ENCODE peak calls at places on chromosomes 13 and 19, in five cellular contexts. A is fibroblast of lung, B is fibroblast of mammary gland, D is fibroblast of pulmonary artery, R is tibial artery. N is an unnamed sample.

GRCh38 chr13:102707465-102707864 is 12.6 kb upstream of the METTL21C start:
- DNase-seq in R (no peak), D (peak), A (peak), B (peak), N (peak)

GRCh38 chr13:103965506-103966243 is 899.5 kb upstream of the SLC10A2 start:
- DNase-seq in B (no peak), A (no peak), D (no peak), R (no peak), N (no peak)

GRCh38 chr19:55113570-55114039 is 3.8 kb downstream of the PPP1R12C start:
- DNase-seq in R (peak), D (peak), A (peak), B (peak), N (peak)

GRCh38 chr13:112545866-112546265 is 42.1 kb downstream of the TUBGCP3 start:
- DNase-seq in B (peak), R (no peak), D (peak), A (peak), N (peak)

GRCh38 chr13:63438951-63439350 is 2023.3 kb upstream of the PCDH20 start:
- DNase-seq in B (no peak), D (no peak), R (no peak), A (no peak), N (no peak)

GRCh38 chr19:1626417-1627010 is 21.3 kb upstream of the UQCR11 start:
- DNase-seq in D (no peak), B (peak), R (no peak), A (no peak), N (no peak)

GRCh38 chr19:55304279-55304978 is 20.6 kb downstream of the BRSK1 start:
- DNase-seq in B (peak), D (no peak), A (peak), R (no peak), N (no peak)

GRCh38 chr19:10112895-10113591 is 1.6 kb downstream of the P2RY11 start:
- DNase-seq in R (no peak), B (peak), D (peak), A (no peak), N (no peak)

GRCh38 chr19:40974633-40975037 is 16.4 kb upstream of the CYP2B6 start:
- DNase-seq in R (peak), D (peak), A (peak), B (peak), N (peak)

GRCh38 chr13:109783815-109784589 is 2.4 kb downstream of the IRS2 start:
- DNase-seq in B (no peak), A (no peak), R (no peak), D (no peak), N (no peak)

GRCh38 chr19:10085641-10086031 is 481 bp upstream of the SHFL start:
- DNase-seq in R (no peak), D (no peak), B (no peak), A (no peak), N (no peak)

GRCh38 chr19:1481893-1482360 is 2.9 kb upstream of the C19orf25 start:
- DNase-seq in R (no peak), D (no peak), A (no peak), B (no peak), N (no peak)

GRCh38 chr19:56823417-56823816 is 17.1 kb downstream of the PEG3 start:
- DNase-seq in R (no peak), A (no peak), B (no peak), D (no peak), N (no peak)

DNA sequence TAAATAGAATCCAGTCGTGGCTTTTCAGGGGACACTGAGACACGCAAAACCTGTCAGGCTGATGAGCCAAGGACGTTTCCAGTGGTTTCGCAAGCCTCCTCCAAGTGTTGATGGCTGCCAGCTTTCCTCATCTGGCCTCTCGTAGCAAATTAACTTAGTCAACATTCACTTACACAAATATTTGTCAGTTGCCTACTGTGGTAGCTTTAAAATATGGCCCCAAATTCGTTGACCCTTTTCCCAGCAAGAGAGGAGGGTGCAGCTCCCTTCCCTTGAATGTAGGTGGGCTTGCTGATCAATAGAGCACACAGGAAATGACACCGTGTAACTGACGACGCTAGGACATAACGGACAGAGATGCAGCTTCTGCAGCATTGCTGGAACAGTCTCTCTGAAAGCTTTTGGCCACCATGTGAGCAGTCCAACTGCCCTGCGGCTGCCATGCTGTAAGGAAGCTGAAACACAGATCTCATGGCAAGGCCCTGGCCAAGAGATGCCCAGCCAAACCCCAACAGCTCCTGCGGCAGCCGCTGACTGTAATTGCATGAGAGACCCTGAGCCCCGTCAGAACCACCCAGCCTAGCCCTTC is 5.5 kb upstream of the RANBP3 start:
- DNase-seq in B (peak), D (peak), R (no peak), A (peak), N (no peak)
- TF ChIP-seq CTCF in B (no peak), D (no peak), R (no peak), A (no peak), N (no peak)

GRCh38 chr13:101412076-101412475 is 4.2 kb downstream of the NALCN start:
- DNase-seq in R (no peak), A (no peak), D (no peak), B (no peak), N (no peak)

GRCh38 chr13:101416181-101417042 is at the start of gene NALCN:
- DNase-seq in B (no peak), A (peak), R (peak), D (peak), N (no peak)

GRCh38 chr13:101415358-101416174 is 742 bp downstream of the NALCN start:
- DNase-seq in B (no peak), D (no peak), R (no peak), A (no peak), N (no peak)

GRCh38 chr13:101417501-101417900 is 1.2 kb upstream of the NALCN start:
- DNase-seq in D (no peak), R (no peak), B (no peak), A (no peak), N (no peak)

GRCh38 chr13:101417043-101417406 is 717 bp upstream of the NALCN start:
- DNase-seq in R (no peak), B (peak), D (peak), A (peak), N (peak)
- H3K4me3 ChIP-seq in R (peak), B (peak), D (peak), A (peak), N (peak)

GRCh38 chr19:51111606-51112005 is 3.4 kb upstream of the CTU1 start:
- DNase-seq in A (no peak), B (no peak), D (peak), R (no peak), N (no peak)
- TF ChIP-seq CTCF in A (no peak), B (peak), D (peak), R (no peak), N (peak)

GRCh38 chr19:58059681-58060080 is 599 bp downstream of the ZNF135 start:
- DNase-seq in A (no peak), D (no peak), R (no peak), B (no peak), N (no peak)
- H3K4me3 ChIP-seq in A (peak), D (peak), R (peak), B (peak), N (peak)

GRCh38 chr13:99086149-99086868 is 108.4 kb upstream of the DOCK9 start:
- DNase-seq in D (peak), R (peak), B (peak), A (peak), N (no peak)
- TF ChIP-seq CTCF in D (no peak), R (no peak), B (no peak), A (no peak), N (no peak)

N was measured in astrocyte of the cerebellum.